ENCODE peak calls at places on chromosomes 6 and 20, in nine cellular contexts. T, J, D, I, N, A, K, F and P are unnamed samples.

GRCh38 chr6:37787216-37787615 is 32.3 kb upstream of the ZFAND3 start:
- DNase-seq in N (no peak), F (no peak), K (no peak), I (no peak), T (no peak), D (no peak), A (no peak), J (no peak), P (no peak)

GRCh38 chr6:99951016-99951805 is 42.8 kb downstream of the MCHR2 start:
- DNase-seq in A (no peak), K (no peak), F (no peak), I (no peak), J (no peak), D (no peak), T (no peak), N (no peak), P (no peak)

GRCh38 chr20:14470231-14470894 is 133.0 kb upstream of the FLRT3 start:
- DNase-seq in D (no peak), K (no peak), N (no peak), F (no peak), A (no peak), I (no peak), T (no peak), J (no peak), P (no peak)

GRCh38 chr6:110456694-110457093 is 19.7 kb downstream of the SLC22A16 start:
- DNase-seq in I (no peak), T (no peak), F (no peak), J (no peak), N (no peak), K (no peak), D (no peak), A (no peak), P (no peak)

GRCh38 chr6:159102373-159103160 is 57.8 kb upstream of the TAGAP start:
- DNase-seq in F (no peak), T (no peak), K (no peak), J (no peak), N (no peak), I (no peak), A (no peak), D (no peak), P (no peak)

GRCh38 chr20:58986968-58987517 is 6.0 kb downstream of the NELFCD start:
- DNase-seq in F (no peak), J (no peak), A (no peak), T (no peak), I (no peak), K (no peak), D (no peak), N (no peak), P (no peak)

GRCh38 chr6:64012351-64013060 is 376.9 kb downstream of the PHF3 start:
- DNase-seq in T (no peak), K (peak), J (no peak), F (no peak), I (peak), N (no peak), A (no peak), D (no peak), P (peak)

GRCh38 chr20:49699200-49699992 is 14.3 kb downstream of the B4GALT5 start:
- DNase-seq in T (no peak), A (no peak), D (no peak), I (peak), K (peak), F (no peak), N (no peak), J (no peak), P (no peak)

GRCh38 chr6:79034865-79035264 is 43.2 kb downstream of the PHIP start:
- DNase-seq in F (no peak), I (peak), D (no peak), N (no peak), K (no peak), A (no peak), J (no peak), T (no peak), P (peak)

GRCh38 chr6:138815797-138816528 is 20.1 kb downstream of the ECT2L start:
- DNase-seq in F (no peak), D (peak), A (peak), T (no peak), J (no peak), I (peak), K (peak), N (no peak), P (no peak)

GRCh38 chr6:151377095-151377494 is 14.3 kb downstream of the ZBTB2 start:
- DNase-seq in D (no peak), J (no peak), A (no peak), T (no peak), I (no peak), N (no peak), K (no peak), F (no peak), P (no peak)

GRCh38 chr20:25272223-25273000 is 24.5 kb downstream of the PYGB start:
- DNase-seq in F (peak), N (no peak), A (no peak), T (peak), D (no peak), K (peak), J (no peak), I (no peak), P (no peak)

GRCh38 chr20:297925-298754 is 770 bp downstream of the ZCCHC3 start:
- DNase-seq in K (peak), F (peak), N (peak), T (peak), I (peak), A (no peak), D (peak), J (peak), P (no peak)

GRCh38 chr20:36886859-36887778 is 11.2 kb downstream of the TLDC2 start:
- DNase-seq in T (peak), J (peak), K (peak), N (peak), A (peak), F (peak), I (peak), D (peak), P (peak)

GRCh38 chr20:11432407-11432806 is 485.3 kb upstream of the BTBD3 start:
- DNase-seq in N (no peak), I (peak), A (peak), D (no peak), K (peak), F (no peak), J (no peak), T (no peak), P (peak)

GRCh38 chr20:21323640-21324039 is 20.5 kb downstream of the XRN2 start:
- DNase-seq in K (peak), D (no peak), A (peak), I (peak), J (no peak), T (no peak), F (no peak), N (peak), P (peak)

GRCh38 chr6:135163440-135163738 is 17.7 kb upstream of the MYB start:
- DNase-seq in J (no peak), D (peak), K (no peak), A (no peak), I (no peak), N (no peak), F (no peak), T (no peak), P (no peak)

GRCh38 chr6:14772188-14772587 is 473.7 kb upstream of the JARID2 start:
- DNase-seq in I (no peak), K (no peak), J (no peak), T (no peak), D (no peak), F (no peak), N (no peak), A (no peak), P (no peak)

GRCh38 chr6:81838724-81839425 is 86.4 kb upstream of the TENT5A start:
- DNase-seq in J (no peak), N (no peak), F (no peak), D (no peak), A (no peak), K (no peak), I (no peak), T (no peak), P (no peak)

GRCh38 chr20:20729563-20729962 is 17.1 kb upstream of the RALGAPA2 start:
- DNase-seq in N (no peak), J (no peak), K (no peak), I (no peak), D (no peak), F (no peak), T (no peak), A (no peak), P (no peak)

GRCh38 chr6:128597004-128597403 is 76.6 kb upstream of the PTPRK start:
- DNase-seq in T (no peak), A (no peak), K (no peak), F (no peak), J (no peak), D (no peak), N (no peak), I (no peak), P (no peak)
- H3K27ac ChIP-seq in T (no peak), A (peak), K (no peak), F (no peak), J (no peak), D (no peak), N (no peak), I (no peak), P (peak)

GRCh38 chr20:1938464-1939269 is 43.5 kb downstream of the SIRPA start:
- DNase-seq in N (no peak), A (no peak), D (no peak), F (no peak), T (no peak), J (no peak), K (no peak), I (no peak), P (no peak)
- H3K27ac ChIP-seq in N (no peak), A (no peak), D (no peak), F (no peak), T (no peak), J (no peak), K (no peak), I (no peak), P (no peak)

DNA sequence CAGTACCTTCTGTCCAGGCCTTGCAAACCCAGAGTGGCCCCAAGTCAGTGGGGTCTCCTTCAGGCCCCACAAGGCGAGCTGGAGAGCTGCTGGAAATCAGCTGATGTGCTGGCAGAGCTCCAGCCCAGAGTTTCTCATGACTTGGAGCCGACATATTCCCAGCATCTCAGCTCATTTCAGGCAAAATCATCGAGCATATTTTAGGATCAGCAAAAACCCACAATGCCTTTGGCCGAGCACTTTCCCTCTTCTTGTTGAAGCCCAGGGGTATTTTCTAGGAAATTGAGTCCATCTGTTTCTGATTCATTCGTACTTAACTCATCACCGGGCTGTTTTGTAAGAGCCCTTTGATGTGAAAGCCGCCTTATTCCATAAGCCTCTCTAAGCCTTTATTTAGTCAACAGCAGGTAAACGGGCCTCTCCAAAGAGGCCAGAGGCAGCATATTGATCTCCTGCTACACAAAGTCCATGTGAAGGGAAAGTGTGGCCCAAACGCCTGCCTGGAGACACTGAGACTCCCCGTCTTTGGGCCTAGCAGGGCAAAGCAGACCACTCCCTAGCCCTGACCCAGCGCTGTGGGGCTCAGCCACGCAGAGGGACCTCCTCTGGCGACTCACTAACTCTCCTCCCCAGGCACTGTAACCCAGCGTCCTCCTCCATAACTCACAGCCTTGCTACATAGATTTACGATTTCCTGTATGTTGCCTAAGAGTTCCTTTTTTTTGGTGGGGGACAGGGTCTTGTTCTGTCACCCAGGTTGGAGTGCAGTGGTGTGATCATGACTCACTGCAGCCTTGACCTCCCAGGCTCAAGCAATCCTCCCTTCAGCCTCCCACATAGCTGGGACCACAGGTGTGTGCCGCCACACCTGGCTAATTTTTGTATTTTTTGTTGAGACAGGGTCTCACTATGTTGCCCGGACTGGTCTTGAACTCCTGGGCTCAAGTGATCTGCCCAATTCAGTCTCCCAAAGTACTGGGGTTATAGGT is 12.1 kb upstream of the C20orf203 start:
- DNase-seq in T (no peak), A (no peak), N (no peak), F (no peak), K (peak), D (no peak), I (peak), J (peak), P (no peak)
- H3K27ac ChIP-seq in T (no peak), A (no peak), N (no peak), F (no peak), K (no peak), D (no peak), I (peak), J (no peak), P (no peak)

GRCh38 chr6:169230322-169230665 is 23.4 kb downstream of the THBS2 start:
- DNase-seq in I (no peak), N (peak), D (no peak), K (no peak), T (no peak), J (no peak), F (no peak), A (no peak), P (no peak)

GRCh38 chr6:169231790-169232506 is 21.7 kb downstream of the THBS2 start:
- DNase-seq in A (no peak), N (peak), I (no peak), F (peak), K (no peak), D (no peak), T (no peak), J (no peak), P (no peak)

GRCh38 chr6:169232507-169232931 is 21.1 kb downstream of the THBS2 start:
- DNase-seq in D (no peak), K (no peak), I (no peak), A (no peak), F (peak), T (no peak), N (no peak), J (no peak), P (no peak)

GRCh38 chr6:169229611-169230321 is 23.9 kb downstream of the THBS2 start:
- DNase-seq in D (no peak), F (no peak), J (no peak), K (no peak), T (no peak), A (no peak), I (peak), N (no peak), P (no peak)

DNA sequence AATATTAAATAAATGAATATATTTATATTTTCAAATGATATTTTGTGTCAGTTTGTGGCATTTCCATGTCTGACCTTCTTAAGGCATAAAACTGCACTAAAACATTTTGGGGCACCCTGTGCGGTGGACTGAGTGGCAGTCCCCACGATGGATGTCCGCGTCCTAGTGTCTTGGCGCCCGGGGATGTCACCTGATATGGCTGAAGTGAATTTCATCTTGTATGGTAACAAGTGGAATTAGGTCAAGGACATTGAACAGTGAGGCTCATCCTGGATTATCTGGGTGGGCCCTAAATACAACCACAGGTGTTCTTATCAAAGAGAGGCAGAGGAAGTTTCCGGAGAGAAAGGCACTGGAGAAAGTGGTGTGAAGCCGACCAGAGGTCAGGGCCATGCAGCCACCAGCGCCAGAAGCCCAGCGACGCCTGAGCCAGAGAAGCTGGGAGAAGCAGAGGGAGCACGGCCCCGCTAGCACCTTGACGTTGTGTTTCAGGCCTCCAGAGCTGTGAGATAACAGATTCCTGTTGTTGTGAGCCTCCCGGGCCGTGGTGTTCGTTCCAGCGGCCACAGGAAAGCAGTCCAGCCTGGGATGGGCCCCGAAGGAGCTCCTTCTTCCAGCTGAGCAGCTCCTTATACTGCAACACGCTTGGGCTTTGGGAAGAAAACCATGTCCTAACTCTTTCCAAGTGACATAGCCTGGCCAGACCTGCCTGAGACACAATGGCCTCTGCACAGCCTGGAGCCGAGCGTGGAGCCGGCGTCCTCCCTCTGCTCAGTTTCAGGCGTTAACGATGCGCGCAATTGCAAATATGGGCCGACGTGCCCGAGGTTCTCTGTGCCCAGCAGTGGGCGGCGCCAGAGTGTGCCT is 22.5 kb downstream of the THBS2 start:
- DNase-seq in A (no peak), D (no peak), I (no peak), N (peak), J (no peak), K (no peak), F (peak), T (no peak), P (no peak)
- H3K27ac ChIP-seq in A (no peak), D (no peak), I (no peak), N (no peak), J (no peak), K (no peak), F (peak), T (no peak), P (no peak)

GRCh38 chr6:147131728-147132127 is 72.5 kb upstream of the STXBP5 start:
- DNase-seq in J (no peak), N (no peak), F (no peak), K (peak), D (no peak), T (no peak), I (peak), A (no peak), P (no peak)

GRCh38 chr6:147127587-147127986 is 76.6 kb upstream of the STXBP5 start:
- DNase-seq in F (no peak), D (no peak), N (no peak), K (no peak), J (no peak), I (peak), T (no peak), A (no peak), P (no peak)

GRCh38 chr6:147128056-147128455 is 76.2 kb upstream of the STXBP5 start:
- DNase-seq in A (no peak), K (no peak), I (no peak), N (no peak), T (no peak), F (no peak), J (no peak), D (no peak), P (no peak)

GRCh38 chr6:147122823-147123222 is 81.4 kb upstream of the STXBP5 start:
- DNase-seq in N (no peak), A (no peak), I (no peak), D (no peak), K (no peak), T (no peak), F (no peak), J (no peak), P (no peak)

GRCh38 chr6:147126618-147127022 is 77.6 kb upstream of the STXBP5 start:
- DNase-seq in K (peak), F (no peak), A (no peak), T (no peak), N (no peak), D (no peak), J (no peak), I (no peak), P (no peak)
- H3K27ac ChIP-seq in K (peak), F (no peak), A (no peak), T (no peak), N (no peak), D (no peak), J (no peak), I (no peak), P (no peak)

GRCh38 chr20:4667836-4668235 is 53.9 kb upstream of the PRND start:
- DNase-seq in J (no peak), I (no peak), N (no peak), A (no peak), D (no peak), T (no peak), K (no peak), F (no peak), P (no peak)

GRCh38 chr20:4664691-4665360 is 56.9 kb upstream of the PRND start:
- DNase-seq in T (no peak), K (no peak), I (no peak), D (no peak), N (no peak), J (peak), A (no peak), F (no peak), P (no peak)

GRCh38 chr20:4667371-4667773 is 54.3 kb upstream of the PRND start:
- DNase-seq in T (no peak), J (no peak), F (no peak), I (peak), A (peak), D (no peak), K (no peak), N (no peak), P (no peak)

GRCh38 chr20:4665591-4665990 is 56.1 kb upstream of the PRND start:
- DNase-seq in J (no peak), N (no peak), F (no peak), T (no peak), I (no peak), A (no peak), K (no peak), D (no peak), P (no peak)

GRCh38 chr20:4666001-4666470 is 55.7 kb upstream of the PRND start:
- DNase-seq in F (no peak), N (peak), I (peak), D (no peak), A (peak), T (no peak), J (no peak), K (peak), P (peak)
- H3K27ac ChIP-seq in F (no peak), N (peak), I (no peak), D (no peak), A (peak), T (peak), J (no peak), K (peak), P (peak)

DNA sequence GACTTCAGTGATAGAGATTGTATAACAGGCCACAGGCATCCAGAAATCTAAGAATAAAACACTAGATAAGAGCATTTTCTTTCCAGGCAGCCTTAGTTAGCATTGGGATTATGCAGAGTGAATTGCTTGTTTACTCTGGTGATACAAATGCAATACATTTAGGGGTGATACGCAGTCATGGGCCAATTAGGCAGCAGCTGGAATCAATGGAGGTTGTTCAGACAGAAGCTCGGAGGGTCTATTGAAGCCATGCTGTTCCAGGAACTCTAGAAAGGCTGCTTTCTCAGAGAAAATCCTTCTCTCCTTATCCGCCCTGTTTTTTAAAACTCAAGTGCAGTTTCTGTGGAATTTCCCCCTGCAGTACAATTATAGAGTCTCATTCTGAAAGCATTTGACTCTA is 364.3 kb upstream of the HS3ST5 start:
- DNase-seq in F (no peak), K (no peak), I (no peak), A (no peak), T (no peak), D (no peak), J (no peak), N (no peak), P (no peak)
- H3K27ac ChIP-seq in F (no peak), K (no peak), I (no peak), A (no peak), T (no peak), D (no peak), J (no peak), N (no peak), P (no peak)